ENCODE peak calls at places on chromosomes 2 and 18, in eight cellular contexts. V is HCT116, Q is HepG2, E is endothelial cell of umbilical vein, T is A549, H is K562, L is GM12878, W is H1. Z is an unnamed sample.

GRCh38 chr2:45616663-45617411 is 5.8 kb upstream of the SRBD1 start:
- DNase-seq in V (no peak), Q (no peak), E (peak), T (peak), H (peak), L (no peak), W (no peak), Z (no peak)

GRCh38 chr2:74498500-74499268 is 719 bp downstream of the LBX2 start:
- DNase-seq in V (no peak), Q (no peak), E (peak), T (peak), H (no peak), L (no peak), W (peak), Z (peak)

GRCh38 chr2:183993052-183993451 is 605.3 kb upstream of the ZNF804A start:
- DNase-seq in V (no peak), Q (no peak), E (no peak), T (no peak), H (no peak), L (no peak), W (no peak), Z (no peak)

GRCh38 chr2:127588241-127588640 is 52.8 kb downstream of the MYO7B start:
- DNase-seq in V (no peak), Q (no peak), E (no peak), T (no peak), H (no peak), L (no peak), W (peak), Z (no peak)

GRCh38 chr2:216740557-216741222 is 45.3 kb upstream of the IGFBP5 start:
- DNase-seq in V (no peak), Q (peak), E (no peak), T (no peak), H (no peak), L (no peak), W (no peak), Z (no peak)

GRCh38 chr18:36579311-36579710 is 249.5 kb downstream of the TPGS2 start:
- DNase-seq in V (no peak), Q (no peak), E (no peak), T (no peak), H (no peak), L (no peak), W (no peak), Z (no peak)

GRCh38 chr18:76203552-76203951 is 291.5 kb downstream of the ZNF516 start:
- DNase-seq in V (no peak), Q (no peak), E (no peak), T (no peak), H (no peak), L (no peak), W (no peak), Z (no peak)

GRCh38 chr18:10202947-10203346 is 251.5 kb upstream of the APCDD1 start:
- DNase-seq in V (no peak), Q (no peak), E (no peak), T (no peak), H (no peak), L (no peak), W (no peak), Z (no peak)

GRCh38 chr2:105723431-105723830 is 21.3 kb upstream of the NCK2 start:
- DNase-seq in V (no peak), Q (no peak), E (no peak), T (no peak), H (no peak), L (no peak), W (no peak), Z (no peak)

GRCh38 chr2:105397025-105397722 is 1.7 kb downstream of the FHL2 start:
- DNase-seq in V (peak), Q (no peak), E (peak), T (peak), H (peak), L (no peak), W (no peak), Z (no peak)

GRCh38 chr2:192655916-192656315 is 461.2 kb upstream of the TMEFF2 start:
- DNase-seq in V (no peak), Q (no peak), E (no peak), T (no peak), H (no peak), L (no peak), W (no peak), Z (no peak)

GRCh38 chr2:51222106-51222505 is 190.2 kb upstream of the NRXN1 start:
- DNase-seq in V (no peak), Q (no peak), E (no peak), T (no peak), H (no peak), L (no peak), W (no peak), Z (no peak)

GRCh38 chr2:20620271-20620681 is 30.6 kb downstream of the HS1BP3 start:
- DNase-seq in V (no peak), Q (no peak), E (no peak), T (no peak), H (no peak), L (no peak), W (no peak), Z (no peak)

GRCh38 chr18:12638634-12639124 is 19.2 kb downstream of the SPIRE1 start:
- DNase-seq in V (no peak), Q (no peak), E (no peak), T (no peak), H (no peak), L (no peak), W (no peak), Z (no peak)

GRCh38 chr2:44543773-44544725 is 182.3 kb downstream of the CAMKMT start:
- DNase-seq in V (no peak), Q (no peak), E (no peak), T (peak), H (no peak), L (no peak), W (no peak), Z (no peak)

GRCh38 chr2:85376291-85377065 is 21.9 kb downstream of the ELMOD3 start:
- DNase-seq in V (no peak), Q (no peak), E (no peak), T (no peak), H (no peak), L (no peak), W (no peak), Z (no peak)

GRCh38 chr18:6409933-6410332 is 4.8 kb downstream of the L3MBTL4 start:
- DNase-seq in V (no peak), Q (no peak), E (no peak), T (no peak), H (no peak), L (no peak), W (no peak), Z (no peak)

GRCh38 chr2:67486041-67486796 is 89.1 kb downstream of the ETAA1 start:
- DNase-seq in V (no peak), Q (no peak), E (no peak), T (no peak), H (no peak), L (no peak), W (no peak), Z (no peak)

GRCh38 chr2:227717687-227718567 is at the start of gene SLC19A3:
- DNase-seq in V (no peak), Q (peak), E (peak), T (peak), H (peak), L (no peak), W (peak), Z (no peak)

GRCh38 chr2:193963472-193964119 is 1693.4 kb upstream of the SLC39A10 start:
- DNase-seq in V (peak), Q (peak), E (peak), T (peak), H (no peak), L (no peak), W (peak), Z (peak)

GRCh38 chr2:212811946-212812345 is 273.3 kb upstream of the ERBB4 start:
- DNase-seq in V (no peak), Q (no peak), E (no peak), T (no peak), H (no peak), L (no peak), W (no peak), Z (no peak)

GRCh38 chr2:200376422-200377142 is 70.1 kb downstream of the SPATS2L start:
- DNase-seq in V (peak), Q (peak), E (peak), T (no peak), H (peak), L (no peak), W (no peak), Z (no peak)

GRCh38 chr2:222518570-222519381 is 94.4 kb downstream of the SGPP2 start:
- DNase-seq in V (peak), Q (no peak), E (no peak), T (no peak), H (no peak), L (no peak), W (no peak), Z (no peak)

GRCh38 chr2:99492721-99493120 is 2.9 kb upstream of the REV1 start:
- DNase-seq in V (no peak), Q (no peak), E (no peak), T (no peak), H (no peak), L (no peak), W (no peak), Z (no peak)

GRCh38 chr2:197614532-197614931 is 60.9 kb downstream of the RFTN2 start:
- DNase-seq in V (no peak), Q (no peak), E (no peak), T (no peak), H (no peak), L (no peak), W (no peak), Z (no peak)

DNA sequence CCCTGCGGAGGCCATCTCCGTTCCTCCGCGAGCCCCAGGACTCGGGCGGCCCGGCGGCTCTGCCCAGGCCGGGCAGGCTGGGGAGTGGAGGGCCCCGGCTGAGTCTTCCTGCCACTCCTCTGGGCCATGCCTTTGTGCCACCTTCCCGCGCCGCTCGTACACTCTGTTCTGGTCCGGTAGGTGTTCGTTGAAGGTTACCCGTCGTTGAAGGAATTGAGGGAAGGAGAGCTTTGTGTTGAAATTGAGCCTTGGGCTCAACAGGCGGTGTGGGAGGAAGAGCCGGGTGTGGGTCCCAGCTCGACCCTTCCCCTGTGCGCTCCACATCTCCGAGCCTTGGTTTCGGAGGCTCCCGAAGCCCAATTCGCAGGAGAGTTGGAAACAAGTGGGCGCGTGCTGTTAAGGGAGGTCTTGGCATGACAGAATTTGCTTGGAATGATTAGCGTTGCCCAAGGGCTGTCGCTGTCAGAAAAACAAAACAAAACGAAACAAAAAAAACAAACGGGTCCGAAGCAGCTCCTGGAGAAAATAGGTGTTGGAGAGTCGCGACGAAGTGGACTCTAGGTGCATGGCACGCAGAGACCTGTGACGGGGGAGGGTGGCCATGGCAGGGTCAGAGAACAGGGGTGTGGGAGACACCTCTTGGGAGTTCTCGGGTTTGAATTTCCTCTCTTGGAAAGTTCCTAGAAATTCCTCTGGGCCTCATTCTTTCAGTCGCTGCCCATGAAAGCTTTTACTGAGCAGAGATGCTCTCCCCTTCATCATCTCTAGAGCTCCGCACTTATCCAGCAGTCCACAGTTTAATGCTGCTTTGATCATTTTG is 1.2 kb upstream of the MZT2A start:
- DNase-seq in V (no peak), Q (peak), E (peak), T (no peak), H (no peak), L (no peak), W (no peak), Z (no peak)
- TF ChIP-seq POLR2A in V (no peak), Q (no peak), E (no peak), T (no peak), H (no peak), L (no peak), W (peak), Z (no peak)

GRCh38 chr2:142786922-142787702 is 90.4 kb upstream of the KYNU start:
- DNase-seq in V (no peak), Q (no peak), E (no peak), T (no peak), H (no peak), L (no peak), W (no peak), Z (peak)
- TF ChIP-seq MAX in V (no peak), Q (no peak), E (no peak), T (no peak), H (no peak), L (no peak), W (no peak), Z (no peak)

GRCh38 chr18:21600526-21601410 is at the start of gene ESCO1:
- DNase-seq in V (peak), Q (peak), E (peak), T (peak), H (peak), L (peak), W (peak), Z (peak)
- TF ChIP-seq POLR2A in V (no peak), Q (peak), E (peak), T (peak), H (peak), L (peak), W (peak), Z (peak)

GRCh38 chr2:28527196-28527595 is 31.3 kb downstream of the PLB1 start:
- DNase-seq in V (no peak), Q (no peak), E (no peak), T (no peak), H (no peak), L (no peak), W (no peak), Z (no peak)
- TF ChIP-seq MAX in V (no peak), Q (no peak), E (no peak), T (no peak), H (no peak), L (no peak), W (no peak), Z (no peak)

DNA sequence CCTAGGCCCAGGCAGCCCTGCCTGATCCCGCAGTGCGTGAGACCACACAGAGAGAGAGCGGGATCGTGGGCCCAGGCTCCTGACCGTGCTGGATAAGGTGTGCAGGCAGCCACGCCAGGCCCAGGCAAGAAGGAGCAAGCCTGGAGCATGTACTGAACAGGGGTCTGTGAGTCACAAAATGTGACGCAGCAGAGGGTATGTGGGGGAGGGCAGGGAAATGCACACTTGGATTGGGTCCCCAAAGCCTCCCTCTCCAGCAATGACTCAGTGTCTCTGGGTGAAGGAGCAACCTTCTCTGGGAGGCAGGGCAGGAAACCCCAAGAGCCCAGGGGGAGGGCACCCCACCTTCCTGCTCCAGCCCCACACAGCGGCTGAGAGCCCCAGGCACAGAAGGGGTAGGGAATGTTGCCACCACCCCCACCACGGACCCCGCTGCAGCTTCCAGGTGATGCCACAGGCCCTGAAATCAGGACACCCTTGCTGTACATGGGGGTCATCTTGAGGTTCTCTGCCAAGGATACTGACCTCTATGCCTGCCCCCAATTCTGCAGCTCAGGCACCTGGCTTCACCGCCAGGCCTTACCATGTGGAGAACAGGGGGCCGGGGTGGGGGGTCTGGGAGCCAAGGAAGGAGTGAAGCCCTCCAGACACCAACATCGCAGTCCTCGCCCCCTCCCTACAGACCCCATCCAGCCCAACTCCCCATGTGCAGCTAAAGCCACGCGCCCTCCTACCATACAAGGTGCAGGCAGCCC is 1.3 kb upstream of the GPC1 start:
- DNase-seq in V (peak), Q (no peak), E (peak), T (peak), H (peak), L (no peak), W (no peak), Z (peak)
- TF ChIP-seq POLR2A in V (no peak), Q (no peak), E (no peak), T (peak), H (no peak), L (no peak), W (no peak), Z (no peak)

DNA sequence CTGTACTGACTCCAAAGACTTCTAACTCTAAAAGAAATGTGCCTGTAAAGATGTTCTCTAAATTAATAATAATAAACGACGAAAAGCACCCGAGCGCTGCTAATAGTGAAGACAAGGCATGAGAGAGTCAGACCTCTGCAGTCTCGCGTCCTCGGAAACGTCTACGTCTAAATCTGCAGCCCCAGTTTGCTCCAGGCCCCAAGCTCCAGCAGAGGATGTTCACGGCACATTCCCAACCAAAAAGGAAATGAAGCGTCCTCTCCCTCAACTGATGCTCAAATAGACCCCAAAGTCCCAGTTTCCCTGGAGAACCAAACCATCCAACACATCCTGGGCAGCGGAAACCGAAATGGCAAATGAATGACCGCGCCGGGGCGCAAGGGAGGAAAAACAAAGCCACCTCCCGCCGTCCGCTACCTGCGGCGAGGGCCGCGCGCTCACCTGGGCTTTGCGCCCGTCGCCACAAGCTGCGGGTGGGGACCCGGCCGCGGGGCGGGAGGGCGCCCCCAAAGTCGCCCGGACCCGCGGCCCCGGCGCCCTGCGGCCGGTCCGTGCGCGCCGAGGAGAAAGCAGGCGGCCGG is 47.1 kb upstream of the CCDC150 start:
- DNase-seq in V (no peak), Q (no peak), E (peak), T (peak), H (no peak), L (no peak), W (no peak), Z (no peak)
- TF ChIP-seq MAX in V (no peak), Q (no peak), E (no peak), T (no peak), H (no peak), L (no peak), W (no peak), Z (no peak)

Z was measured in NB4.